ENCODE peak calls at places on chromosomes 12 and 14, in four cellular contexts. M is HepG2, A is cardiac fibroblast, X is A549. H is an unnamed sample.

GRCh38 chr12:123384318-123384993 is 524 bp downstream of the KMT5A start:
- DNase-seq in M (no peak), A (peak), X (no peak), H (no peak)

GRCh38 chr12:116306968-116307367 is 29.5 kb upstream of the MED13L start:
- DNase-seq in M (no peak), A (no peak), X (no peak), H (no peak)

GRCh38 chr12:114673169-114673833 is 10.7 kb downstream of the TBX3 start:
- DNase-seq in M (no peak), A (peak), X (no peak), H (no peak)

GRCh38 chr12:62631531-62632520 is 165.2 kb downstream of the MON2 start:
- DNase-seq in M (peak), A (peak), X (peak), H (no peak)

GRCh38 chr14:102141797-102142196 is 2.1 kb downstream of the WDR20 start:
- DNase-seq in M (no peak), A (no peak), X (no peak), H (no peak)

GRCh38 chr12:131434208-131435125 is 276.4 kb upstream of the SFSWAP start:
- DNase-seq in M (no peak), A (no peak), X (no peak), H (no peak)

GRCh38 chr14:95685978-95686922 is at the start of gene TCL1B:
- DNase-seq in M (no peak), A (no peak), X (no peak), H (no peak)

GRCh38 chr12:39510001-39510400 is 67.1 kb upstream of the KIF21A start:
- DNase-seq in M (no peak), A (no peak), X (no peak), H (no peak)

GRCh38 chr14:78245238-78245637 is 75.1 kb downstream of the NRXN3 start:
- DNase-seq in M (no peak), A (no peak), X (no peak), H (no peak)

DNA sequence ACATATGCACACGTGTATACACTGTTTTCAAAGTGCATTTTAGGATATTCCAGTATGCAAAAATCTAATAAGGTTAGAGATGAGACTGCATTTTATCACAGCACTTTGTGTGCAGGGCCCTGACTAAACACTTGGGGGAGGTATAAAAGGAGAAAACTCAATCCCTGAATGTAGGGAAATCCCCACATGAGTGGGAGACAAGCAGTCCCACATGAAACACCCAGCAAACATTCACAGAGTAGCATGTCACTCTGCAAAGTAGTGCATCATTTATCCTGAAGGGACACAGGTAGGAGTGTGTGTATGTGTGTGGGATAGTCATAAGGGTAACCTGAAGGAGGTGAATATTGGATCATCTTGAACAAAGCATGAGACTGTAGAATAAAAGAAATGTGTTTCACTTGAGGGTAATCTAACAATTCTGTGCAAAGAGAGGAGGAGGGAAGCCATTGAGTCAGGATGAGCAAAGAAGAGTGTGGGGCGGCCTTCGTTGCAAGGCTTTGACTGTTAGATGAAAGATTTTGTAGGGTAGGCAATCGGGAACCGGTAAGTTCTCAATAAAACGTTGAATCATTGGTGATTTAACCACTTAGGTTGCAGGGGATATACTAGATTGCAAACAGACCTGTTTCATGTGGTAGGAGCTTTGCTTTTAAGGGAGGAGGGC is 2.9 kb downstream of the PRPF40B start:
- DNase-seq in M (no peak), A (peak), X (peak), H (no peak)
- TF ChIP-seq CTCF in M (no peak), A (peak), X (no peak), H (peak)

DNA sequence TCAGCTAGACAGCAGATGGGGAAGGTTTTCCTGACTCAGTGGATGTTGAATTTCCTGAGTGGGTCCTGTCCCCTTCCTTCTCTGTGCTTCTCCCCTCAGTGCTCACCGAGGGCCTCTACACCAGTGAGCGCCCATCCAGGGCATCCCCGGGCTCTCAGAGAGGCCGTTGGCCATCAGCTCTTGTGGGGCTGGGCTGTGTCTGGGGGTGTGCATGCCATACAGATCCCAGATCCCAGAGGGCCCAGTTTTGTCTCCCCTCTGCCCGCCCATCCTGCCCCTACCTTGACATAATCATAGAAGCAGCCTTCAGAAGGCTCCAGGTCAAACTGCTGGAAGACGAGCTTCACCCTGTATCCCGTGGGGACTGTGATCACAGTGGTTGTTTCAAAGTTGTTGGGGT is 1.1 kb downstream of the C1R start:
- DNase-seq in M (no peak), A (no peak), X (no peak), H (no peak)
- H3K4me3 ChIP-seq in M (no peak), A (peak), X (no peak), H (no peak)

DNA sequence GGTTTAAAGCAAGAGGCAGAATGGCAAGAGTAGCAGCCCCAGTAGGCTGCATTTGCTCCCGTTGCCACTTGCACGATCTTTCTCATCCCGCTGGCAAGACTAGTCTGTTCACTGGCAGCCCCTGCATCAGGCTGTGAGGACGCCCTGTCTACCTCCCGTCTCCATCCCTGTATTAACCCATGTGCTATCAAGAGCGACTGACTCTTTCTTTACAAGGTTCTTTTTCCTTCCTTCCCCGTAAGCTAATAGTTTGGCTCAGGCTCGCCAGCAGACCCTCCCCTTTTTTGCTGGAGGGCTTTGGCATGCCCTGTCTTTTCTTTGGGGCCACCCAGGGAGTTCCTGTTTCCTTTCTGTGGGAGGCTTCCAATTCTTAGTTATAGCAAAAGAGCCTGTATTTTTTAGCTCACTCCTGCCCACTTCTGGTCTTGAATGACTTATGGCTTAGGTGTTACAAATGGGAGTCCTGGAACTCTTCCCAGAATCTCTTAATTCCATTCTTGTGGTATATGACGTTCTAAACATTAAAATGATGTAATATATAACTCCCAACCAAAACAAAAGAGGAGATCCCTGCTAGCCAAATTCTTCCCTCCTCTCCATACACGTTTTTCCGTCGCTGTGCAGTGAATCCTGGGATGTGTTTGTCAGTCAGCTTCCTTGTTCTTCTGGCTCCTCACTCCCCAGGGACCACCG is 149.0 kb downstream of the PRKCH start:
- DNase-seq in M (no peak), A (peak), X (no peak), H (peak)
- TF ChIP-seq CTCF in M (no peak), A (peak), X (peak), H (peak)

DNA sequence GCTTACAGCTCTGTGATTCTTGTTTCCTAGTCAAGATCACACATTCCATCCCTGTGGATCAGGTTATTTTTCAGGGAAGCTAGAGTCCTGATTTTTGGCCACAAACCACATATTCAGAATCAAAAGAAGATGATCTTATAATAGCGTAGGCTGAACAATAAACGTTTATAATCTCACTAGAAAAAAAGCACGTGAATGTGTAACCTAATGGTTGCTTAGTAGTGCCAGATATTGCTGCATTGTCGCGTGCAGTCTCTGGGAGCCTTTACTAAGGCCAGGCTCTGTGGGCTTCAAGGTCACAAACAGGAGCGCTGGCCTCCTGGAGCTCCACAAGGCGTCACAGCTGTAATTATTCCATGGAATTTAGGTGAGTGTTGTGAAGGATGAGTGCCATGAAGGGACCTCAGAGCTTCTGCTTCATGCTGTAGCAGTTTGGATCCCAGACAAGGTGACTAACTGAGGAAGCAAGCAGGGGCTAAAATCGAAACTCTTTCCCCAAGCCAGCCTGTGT is 17.4 kb downstream of the CDKN1B start:
- DNase-seq in M (no peak), A (peak), X (no peak), H (no peak)
- H3K4me3 ChIP-seq in M (peak), A (no peak), X (no peak), H (peak)

DNA sequence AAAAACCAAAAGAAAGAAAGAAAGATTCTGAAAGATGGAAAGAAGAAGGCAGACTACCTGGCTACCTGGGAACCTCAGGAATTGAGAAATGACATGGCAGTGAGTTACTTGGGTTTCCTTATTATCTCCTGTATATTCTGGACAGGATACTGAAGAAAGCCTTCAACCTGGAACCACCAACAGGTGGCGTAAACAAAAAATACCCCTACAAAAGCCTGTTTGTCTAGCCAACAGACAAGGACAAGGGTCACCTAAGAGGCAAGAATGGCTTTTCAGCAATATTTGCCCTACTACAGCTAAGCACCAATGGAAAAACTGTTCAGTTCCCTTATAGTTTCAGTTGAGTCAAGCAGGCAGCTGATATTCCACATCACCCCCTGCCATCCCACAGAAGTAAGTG is 274.9 kb downstream of the GPHN start:
- DNase-seq in M (peak), A (no peak), X (no peak), H (no peak)
- TF ChIP-seq CTCF in M (peak), A (no peak), X (no peak), H (no peak)

DNA sequence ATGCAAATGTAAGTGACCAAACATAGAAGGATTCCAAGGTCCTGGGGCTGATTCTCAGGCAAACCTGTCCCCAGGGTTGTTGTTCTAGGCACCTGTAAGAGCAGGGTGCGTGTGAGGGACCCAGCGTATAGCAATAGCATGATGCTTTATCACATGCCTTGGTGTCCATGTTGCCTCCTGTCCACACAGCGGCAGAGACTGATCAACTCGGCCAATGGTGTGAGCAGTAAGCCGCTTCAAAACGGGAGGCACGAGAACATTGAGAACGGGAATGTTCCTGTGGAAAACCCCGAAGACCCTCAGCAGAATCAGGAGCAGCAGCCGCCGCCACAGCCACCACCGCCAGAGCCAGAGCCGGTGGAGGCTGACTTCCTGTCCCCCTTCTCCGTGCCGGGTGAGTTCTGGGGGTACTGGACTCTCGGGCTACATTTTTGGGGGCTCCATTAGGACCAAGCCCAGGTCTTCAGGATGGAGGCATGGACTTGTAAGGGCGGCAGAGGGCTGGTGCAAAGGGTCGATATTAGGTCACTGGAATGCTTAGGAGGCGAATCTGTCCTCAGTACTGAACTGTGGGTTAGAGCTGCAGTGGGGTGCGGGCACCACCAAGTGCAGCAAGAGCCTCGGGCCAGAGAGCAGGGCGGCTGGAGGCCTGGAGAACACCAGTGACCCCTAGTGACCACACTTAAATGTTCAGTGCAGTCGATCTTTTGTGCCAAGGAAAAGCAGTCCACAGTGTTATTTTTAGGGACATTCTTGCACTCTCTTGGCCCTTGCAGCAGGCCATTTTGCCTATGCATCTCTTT is 57.2 kb upstream of the RIN3 start:
- DNase-seq in M (peak), A (peak), X (peak), H (peak)
- H3K4me3 ChIP-seq in M (no peak), A (no peak), X (no peak), H (no peak)

GRCh38 chr14:104879201-104879982 is 14.3 kb downstream of the CEP170B start:
- DNase-seq in M (no peak), A (no peak), X (no peak), H (no peak)
- TF ChIP-seq CTCF in M (no peak), A (no peak), X (no peak), H (peak)